ENCODE peak calls at places on chromosomes 4 and X, in ten cellular contexts. T, F, U, V, S, A, N, G, D and Q are unnamed samples.

GRCh38 chr4:74157116-74157742 is 689 bp upstream of the MTHFD2L start:
- DNase-seq in T (no peak), F (no peak), U (no peak), V (peak; percentile 65), S (no peak), A (peak; percentile 37), N (no peak), G (no peak), D (peak; percentile 50), Q (no peak)

GRCh38 chr4:67735325-67735724 is 18.9 kb downstream of the GNRHR start:
- DNase-seq in T (no peak), F (no peak), U (no peak), V (no peak), S (no peak), A (no peak), N (no peak), G (no peak), D (no peak), Q (no peak)

GRCh38 chr4:8773124-8773931 is 98.3 kb downstream of the HMX1 start:
- DNase-seq in T (no peak), F (no peak), U (peak; percentile 6), V (no peak), S (no peak), A (no peak), N (no peak), G (no peak), D (no peak), Q (no peak)

GRCh38 chr4:143986173-143986572 is 33.0 kb downstream of the GYPB start:
- DNase-seq in T (no peak), F (no peak), U (no peak), V (no peak), S (no peak), A (no peak), N (no peak), G (no peak), D (no peak), Q (no peak)

GRCh38 chrX:118807151-118808017 is 16.2 kb upstream of the ZCCHC12 start:
- DNase-seq in T (no peak), F (peak; percentile 23), U (peak; percentile 29), V (peak; percentile 68), S (peak; percentile 17), A (peak; percentile 55), N (peak; percentile 47), G (peak; percentile 15), D (peak; percentile 61), Q (peak; percentile 9)

GRCh38 chr4:38242110-38242509 is 281.9 kb downstream of the PTTG2 start:
- DNase-seq in T (no peak), F (no peak), U (no peak), V (no peak), S (no peak), A (no peak), N (no peak), G (no peak), D (no peak), Q (no peak)

GRCh38 chrX:39896951-39897740 is 200.6 kb downstream of the BCOR start:
- DNase-seq in T (no peak), F (no peak), U (peak; percentile 33), V (peak; percentile 75), S (peak; percentile 20), A (peak; percentile 86), N (no peak), G (no peak), D (peak; percentile 72), Q (no peak)

GRCh38 chr4:53563824-53564223 is 27.5 kb downstream of the LNX1 start:
- DNase-seq in T (no peak), F (no peak), U (no peak), V (peak; percentile 79), S (no peak), A (peak; percentile 80), N (no peak), G (no peak), D (peak; percentile 32), Q (peak; percentile 45)

GRCh38 chrX:101040197-101040596 is 11.7 kb downstream of the TRMT2B start:
- DNase-seq in T (no peak), F (no peak), U (no peak), V (no peak), S (no peak), A (peak; percentile 29), N (no peak), G (no peak), D (no peak), Q (no peak)

GRCh38 chr4:117447925-117448324 is 362.5 kb upstream of the TRAM1L1 start:
- DNase-seq in T (no peak), F (peak; percentile 49), U (no peak), V (no peak), S (no peak), A (no peak), N (no peak), G (no peak), D (no peak), Q (no peak)

GRCh38 chr4:155245105-155245504 is 36.7 kb downstream of the NPY2R start:
- DNase-seq in T (no peak), F (no peak), U (no peak), V (no peak), S (no peak), A (no peak), N (no peak), G (no peak), D (no peak), Q (no peak)

GRCh38 chr4:98658287-98659105 is at the start of gene TSPAN5:
- DNase-seq in T (peak; percentile 65), F (peak; percentile 81), U (peak; percentile 48), V (peak; percentile 89), S (peak; percentile 69), A (peak; percentile 82), N (peak; percentile 82), G (peak; percentile 64), D (peak; percentile 63), Q (no peak)

GRCh38 chr4:100479971-100480370 is 37.9 kb downstream of the EMCN start:
- DNase-seq in T (no peak), F (no peak), U (no peak), V (no peak), S (no peak), A (no peak), N (no peak), G (no peak), D (no peak), Q (no peak)
- TF ChIP-seq CTCF in T (no peak), F (no peak), U (no peak), V (no peak), S (no peak), A (no peak), N (no peak), G (no peak), D (no peak), Q (no peak)

GRCh38 chr4:121154103-121154515 is 10.0 kb downstream of the TNIP3 start:
- DNase-seq in T (no peak), F (peak; percentile 14), U (no peak), V (no peak), S (no peak), A (no peak), N (no peak), G (no peak), D (no peak), Q (no peak)

GRCh38 chr4:121155893-121156292 is 8.2 kb downstream of the TNIP3 start:
- DNase-seq in T (no peak), F (no peak), U (no peak), V (peak; percentile 88), S (no peak), A (peak; percentile 90), N (no peak), G (no peak), D (peak; percentile 92), Q (peak; percentile 69)

GRCh38 chr4:121156822-121157769 is 7.0 kb downstream of the TNIP3 start:
- DNase-seq in T (no peak), F (peak; percentile 53), U (peak; percentile 12), V (peak; percentile 31), S (peak; percentile 7), A (peak; percentile 37), N (peak; percentile 39), G (no peak), D (peak; percentile 24), Q (no peak)
- H3K4me3 ChIP-seq in T (peak overlapping the region; percentile 47), F (no peak overlapping the region), U (peak overlapping the region; percentile 53), V (peak overlapping the region; percentile 70), S (no peak overlapping the region), A (peak overlapping the region; percentile 66), N (peak overlapping the region; percentile 69), G (no peak overlapping the region), D (peak overlapping the region; percentile 63), Q (peak overlapping the region; percentile 45)

GRCh38 chrX:53458082-53458481 is 23.9 kb upstream of the HSD17B10 start:
- DNase-seq in T (no peak), F (no peak), U (no peak), V (peak; percentile 20), S (no peak), A (no peak), N (no peak), G (no peak), D (peak; percentile 37), Q (no peak)
- TF ChIP-seq CTCF in T (no peak), F (no peak), U (no peak), V (peak; percentile 25), S (no peak), A (peak; percentile 42), N (no peak), G (peak; percentile 2), D (peak; percentile 33), Q (no peak)

GRCh38 chrX:143634373-143634685 is 1.6 kb downstream of the SLITRK4 start:
- DNase-seq in T (no peak), F (no peak), U (peak; percentile 16), V (no peak), S (no peak), A (no peak), N (no peak), G (no peak), D (no peak), Q (no peak)

GRCh38 chrX:143634701-143635442 is 1.0 kb downstream of the SLITRK4 start:
- DNase-seq in T (no peak), F (no peak), U (peak; percentile 17), V (peak; percentile 51), S (no peak), A (no peak), N (no peak), G (no peak), D (no peak), Q (no peak)

GRCh38 chrX:143635915-143636314 is at the start of gene SLITRK4:
- DNase-seq in T (no peak), F (no peak), U (peak; percentile 24), V (peak; percentile 80), S (no peak), A (no peak), N (no peak), G (no peak), D (no peak), Q (no peak)

GRCh38 chrX:143633530-143634372 is 2.1 kb downstream of the SLITRK4 start:
- DNase-seq in T (no peak), F (no peak), U (peak; percentile 10), V (peak; percentile 25), S (no peak), A (no peak), N (no peak), G (no peak), D (no peak), Q (no peak)

DNA sequence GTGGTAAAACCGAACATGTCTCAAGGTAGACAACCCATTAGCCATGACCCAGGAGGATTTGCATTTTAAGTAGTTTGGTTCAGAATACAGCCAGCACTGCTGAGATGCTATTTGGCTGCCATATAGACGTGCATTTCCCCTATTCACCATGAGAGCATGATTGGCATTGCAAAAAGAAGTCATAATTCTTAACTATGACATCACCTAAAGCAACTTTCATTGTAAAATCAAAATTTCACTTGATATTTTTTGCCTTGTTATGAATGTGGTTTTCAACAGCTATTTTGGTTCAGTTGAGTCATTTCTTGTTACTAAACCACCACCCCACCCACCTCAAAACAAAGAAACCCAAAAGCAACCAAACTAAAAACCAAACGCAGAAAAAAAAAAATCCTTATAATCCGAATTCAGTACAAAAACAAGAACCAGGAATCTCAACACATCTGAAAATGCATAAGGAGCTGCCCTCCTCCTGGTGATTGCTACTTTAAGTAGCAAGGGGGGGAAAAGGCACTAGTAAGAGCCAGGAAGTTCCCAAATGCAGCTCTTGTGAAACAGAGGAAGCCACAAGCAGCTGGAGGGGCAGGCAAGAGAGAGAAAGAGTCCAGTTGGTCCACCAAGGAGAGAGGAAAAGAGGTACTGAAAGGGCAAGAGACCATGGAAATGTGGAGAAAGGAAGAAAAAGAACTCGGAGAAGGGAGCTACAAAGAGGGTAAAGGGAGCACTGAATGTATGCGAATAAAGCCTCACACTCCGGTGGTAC is 3.1 kb downstream of the SLITRK4 start:
- DNase-seq in T (no peak), F (no peak), U (no peak), V (peak; percentile 80), S (no peak), A (no peak), N (no peak), G (no peak), D (no peak), Q (no peak)
- H3K4me3 ChIP-seq in T (peak overlapping the region; percentile 42), F (no peak overlapping the region), U (peak overlapping the region; percentile 52), V (peak overlapping the region; percentile 55), S (no peak overlapping the region), A (no peak overlapping the region), N (no peak overlapping the region), G (no peak overlapping the region), D (no peak overlapping the region), Q (no peak overlapping the region)